ENCODE peak calls at places on chromosome 2, in six cellular contexts. W is A549, U is K562, D is SK-N-SH, M is GM12878, L is HepG2. B is an unnamed sample.

GRCh38 chr2:158799181-158799580 is 4.1 kb downstream of the DAPL1 start:
- DNase-seq in D (no peak), L (no peak), W (no peak), M (no peak), U (no peak), B (no peak)

GRCh38 chr2:226969412-226969811 is 133.6 kb downstream of the RHBDD1 start:
- DNase-seq in D (no peak), U (no peak), M (no peak), L (no peak), W (no peak), B (peak; percentile 57)

GRCh38 chr2:133871810-133872209 is 303.5 kb upstream of the NCKAP5 start:
- DNase-seq in M (no peak), U (no peak), W (no peak), L (no peak), D (no peak), B (peak; percentile 19)

GRCh38 chr2:119240311-119241204 is 16.9 kb downstream of the STEAP3 start:
- DNase-seq in U (peak; percentile 27), W (peak; percentile 29), D (peak; percentile 65), L (peak; percentile 33), M (no peak), B (peak; percentile 83)

GRCh38 chr2:86442642-86443005 is 1.5 kb downstream of the KDM3A start:
- DNase-seq in D (peak; percentile 73), M (peak; percentile 82), L (peak; percentile 93), U (peak; percentile 21), W (peak; percentile 80), B (peak; percentile 94)

GRCh38 chr2:8922431-8922830 is 81.1 kb downstream of the MBOAT2 start:
- DNase-seq in D (no peak), M (no peak), U (no peak), W (no peak), L (no peak), B (peak; percentile 61)

GRCh38 chr2:38750793-38751042 is 443 bp downstream of the SRSF7 start:
- DNase-seq in L (no peak), W (peak; percentile 76), U (no peak), M (no peak), D (peak; percentile 91), B (no peak)

GRCh38 chr2:67917332-67918054 is 145.3 kb downstream of the C1D start:
- DNase-seq in D (no peak), M (no peak), W (peak; percentile 28), U (no peak), L (no peak), B (peak; percentile 92)

GRCh38 chr2:42906557-42907380 is 114.4 kb upstream of the HAAO start:
- DNase-seq in L (no peak), D (peak; percentile 85), W (no peak), U (peak; percentile 75), M (no peak), B (peak; percentile 27)

GRCh38 chr2:186687774-186688173 is 6.1 kb upstream of the FAM171B start:
- DNase-seq in D (no peak), U (no peak), M (no peak), L (no peak), W (no peak), B (peak; percentile 90)

GRCh38 chr2:58968885-58969284 is 727.8 kb upstream of the FANCL start:
- DNase-seq in M (no peak), W (no peak), U (no peak), L (no peak), D (no peak), B (no peak)

GRCh38 chr2:8799004-8799403 is 38.4 kb downstream of the KIDINS220 start:
- DNase-seq in D (no peak), U (no peak), L (no peak), M (no peak), W (no peak), B (no peak)

GRCh38 chr2:68698567-68699377 is 35.8 kb upstream of the ARHGAP25 start:
- DNase-seq in U (no peak), D (no peak), L (no peak), M (no peak), W (no peak), B (no peak)

GRCh38 chr2:241720099-241720498 is 14.3 kb upstream of the D2HGDH start:
- DNase-seq in D (peak; percentile 21), U (no peak), M (no peak), L (no peak), W (no peak), B (no peak)

GRCh38 chr2:241719093-241719492 is 15.3 kb upstream of the D2HGDH start:
- DNase-seq in W (no peak), L (no peak), M (no peak), U (no peak), D (no peak), B (no peak)

GRCh38 chr2:241722896-241723454 is 11.5 kb upstream of the D2HGDH start:
- DNase-seq in L (no peak), W (no peak), D (no peak), M (no peak), U (no peak), B (no peak)

GRCh38 chr2:241721852-241722251 is 12.6 kb upstream of the D2HGDH start:
- DNase-seq in W (no peak), L (no peak), D (peak; percentile 24), M (no peak), U (no peak), B (no peak)

GRCh38 chr2:241720560-241720959 is 13.9 kb upstream of the D2HGDH start:
- DNase-seq in U (no peak), D (peak; percentile 26), L (no peak), M (no peak), W (no peak), B (no peak)
- TF ChIP-seq SMC3 in U (no peak), D (no peak), L (no peak), M (no peak), W (no peak), B (no peak)

GRCh38 chr2:1478311-1479305 is 65.3 kb downstream of the TPO start:
- DNase-seq in D (no peak), U (no peak), M (no peak), L (no peak), W (no peak), B (no peak)
- TF ChIP-seq SMC3 in D (no peak), U (no peak), M (no peak), L (no peak), W (no peak), B (no peak)

DNA sequence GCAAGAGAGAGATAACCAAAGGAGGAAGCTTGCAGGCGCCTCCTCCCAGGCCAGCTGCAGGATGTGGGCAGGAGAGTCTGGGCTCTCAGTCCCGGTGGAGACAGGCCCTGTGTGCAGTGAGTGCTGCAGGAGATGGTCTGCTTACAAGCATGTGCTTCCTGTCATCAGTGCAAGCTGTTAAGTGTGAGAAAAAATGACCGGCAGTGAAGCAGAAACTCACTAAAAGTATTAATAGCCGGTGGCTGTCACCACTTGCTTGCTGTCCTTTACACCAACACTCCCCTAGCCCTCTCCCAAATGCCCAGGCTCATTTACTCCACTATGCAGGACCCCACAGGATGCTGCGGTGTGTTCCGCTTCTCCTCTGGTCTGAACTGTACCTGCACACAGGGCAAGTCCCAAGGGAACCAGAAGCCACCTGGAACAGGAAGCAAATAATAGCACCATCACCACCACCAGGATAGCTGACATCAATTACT is 435.6 kb upstream of the HS6ST1 start:
- DNase-seq in U (no peak), W (no peak), L (no peak), D (peak; percentile 48), M (peak; percentile 56), B (no peak)
- TF ChIP-seq SMC3 in U (no peak), W (no peak), L (no peak), D (no peak), M (no peak), B (no peak)

DNA sequence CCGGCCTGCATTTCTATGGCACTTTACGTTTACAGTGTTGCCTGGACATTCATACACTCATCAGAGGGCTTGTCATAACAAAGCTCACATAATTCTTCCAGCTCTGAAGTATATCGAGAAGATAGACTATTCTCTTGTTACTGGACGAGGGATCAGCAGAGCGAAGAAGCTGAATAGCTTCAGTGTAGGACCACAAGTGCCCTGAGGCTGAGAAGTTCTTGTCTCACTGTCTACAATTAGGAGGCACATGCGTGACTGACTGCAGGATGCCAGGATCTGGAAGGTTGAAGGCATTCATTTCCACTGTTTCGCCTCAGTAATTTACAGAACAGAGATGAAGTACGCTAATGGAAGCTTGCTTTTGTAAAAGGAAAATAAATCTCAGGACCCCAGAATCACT is 9.6 kb downstream of the SH3YL1 start:
- DNase-seq in L (no peak), D (no peak), U (no peak), W (no peak), M (no peak), B (no peak)
- TF ChIP-seq SMC3 in L (no peak), D (no peak), U (no peak), W (no peak), M (no peak), B (no peak)

GRCh38 chr2:238380785-238381184 is 45.9 kb upstream of the ASB1 start:
- DNase-seq in M (no peak), D (no peak), L (no peak), W (no peak), U (no peak), B (peak; percentile 74)
- TF ChIP-seq SMC3 in M (no peak), D (no peak), L (no peak), W (no peak), U (no peak), B (no peak)

DNA sequence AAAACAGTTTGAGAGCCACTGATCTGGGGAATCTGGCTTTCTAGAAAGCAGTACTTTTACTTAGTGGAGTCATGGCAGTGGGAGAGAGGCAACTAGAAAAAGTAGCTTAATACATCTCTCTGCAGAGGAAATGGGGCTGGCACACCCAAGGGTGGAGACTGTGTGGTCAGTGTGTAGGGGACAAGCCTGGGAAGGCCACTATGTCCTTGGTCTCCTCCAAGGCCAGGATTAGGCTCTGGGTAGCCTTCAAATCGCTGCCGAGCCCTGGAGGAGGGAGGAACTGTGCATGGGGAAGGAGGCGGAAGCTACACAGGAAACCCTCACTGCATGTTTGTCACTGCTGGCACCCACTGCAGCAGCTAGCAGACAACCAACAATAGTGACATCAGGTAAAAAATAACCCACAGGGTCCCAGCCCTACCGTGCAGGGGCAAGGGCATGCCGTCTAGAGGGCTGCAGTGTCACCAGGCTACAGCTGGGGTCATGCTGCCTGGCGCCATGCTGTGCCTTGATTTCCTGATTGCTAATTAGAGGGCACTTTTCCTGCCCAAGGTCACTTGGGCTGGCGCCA is 34.8 kb downstream of the LBH start:
- DNase-seq in L (no peak), M (no peak), D (no peak), W (no peak), U (no peak), B (no peak)
- TF ChIP-seq SMC3 in L (no peak), M (no peak), D (no peak), W (no peak), U (no peak), B (no peak)

B was measured in IMR-90.